ENCODE peak calls at places on chromosomes 1 and 21, in five cellular contexts. Z is AG10803, P is choroid plexus epithelial cell, B is natural killer cell, T is adrenal gland. C is an unnamed sample.

GRCh38 chr1:10796029-10796944 is at the start of gene CASZ1:
- DNase-seq in Z (peak; percentile 89), T (peak; percentile 83), B (no peak), P (peak; percentile 84), C (no peak)

GRCh38 chr1:157965584-157965983 is 27.9 kb upstream of the KIRREL1 start:
- DNase-seq in B (no peak), T (no peak), Z (no peak), P (no peak), C (no peak)

GRCh38 chr1:18836654-18837053 is 22.8 kb downstream of the TAS1R2 start:
- DNase-seq in T (no peak), Z (no peak), B (no peak), P (peak; percentile 4), C (no peak)

GRCh38 chr1:67433830-67434229 is 3.6 kb upstream of the SERBP1 start:
- DNase-seq in T (no peak), Z (no peak), B (no peak), P (no peak), C (no peak)

GRCh38 chr21:44952929-44953627 is 13.2 kb downstream of the SLX9 start:
- DNase-seq in B (no peak), Z (no peak), T (no peak), P (no peak), C (no peak)

GRCh38 chr1:35174225-35174540 is 18.8 kb downstream of the SFPQ start:
- DNase-seq in T (no peak), B (no peak), Z (no peak), P (no peak), C (no peak)

GRCh38 chr1:92728687-92729086 is 56.2 kb downstream of the EVI5 start:
- DNase-seq in Z (peak; percentile 27), T (no peak), B (no peak), P (no peak), C (no peak)

GRCh38 chr1:111015222-111015621 is 51.5 kb upstream of the LRIF1 start:
- DNase-seq in Z (no peak), P (no peak), B (no peak), T (no peak), C (no peak)

GRCh38 chr1:17244826-17245740 is 3.8 kb upstream of the PADI3 start:
- DNase-seq in Z (no peak), T (no peak), P (no peak), B (no peak), C (no peak)

GRCh38 chr1:59743324-59744108 is 71.2 kb upstream of the HOOK1 start:
- DNase-seq in P (peak; percentile 39), Z (no peak), T (no peak), B (no peak), C (no peak)

GRCh38 chr1:30879126-30879786 is 29.3 kb downstream of the SDC3 start:
- DNase-seq in B (no peak), Z (no peak), P (no peak), T (no peak), C (no peak)

GRCh38 chr1:220798338-220798737 is 11.6 kb downstream of the MTARC1 start:
- DNase-seq in B (no peak), T (no peak), P (no peak), Z (no peak), C (no peak)

GRCh38 chr1:180953291-180953747 is 40.6 kb downstream of the KIAA1614 start:
- DNase-seq in P (no peak), B (no peak), T (no peak), Z (no peak), C (no peak)

GRCh38 chr1:211579434-211580302 is 707 bp upstream of the SLC30A1 start:
- DNase-seq in T (peak; percentile 84), P (no peak), B (no peak), Z (peak; percentile 50), C (no peak)

GRCh38 chr1:201702936-201703335 is 126.0 kb upstream of the IPO9 start:
- DNase-seq in B (no peak), P (peak; percentile 51), T (no peak), Z (peak; percentile 48), C (no peak)

GRCh38 chr1:87410771-87411170 is 82.1 kb downstream of the LMO4 start:
- DNase-seq in B (no peak), P (no peak), Z (peak; percentile 22), T (peak; percentile 12), C (no peak)

GRCh38 chr1:11383553-11384169 is 95.3 kb upstream of the DISP3 start:
- DNase-seq in T (no peak), P (no peak), B (no peak), Z (no peak), C (no peak)

GRCh38 chr1:67214420-67215174 is 48.3 kb downstream of the IL23R start:
- DNase-seq in P (peak; percentile 62), T (peak; percentile 39), B (peak; percentile 22), Z (peak; percentile 21), C (no peak)

GRCh38 chr1:92291372-92291999 is 7.3 kb downstream of the GLMN start:
- DNase-seq in P (peak; percentile 88), T (no peak), B (no peak), Z (peak; percentile 66), C (no peak)

GRCh38 chr1:100921110-100921706 is 25.3 kb downstream of the SLC30A7 start:
- DNase-seq in T (no peak), Z (peak; percentile 57), B (no peak), P (peak; percentile 79), C (no peak)

GRCh38 chr1:215824245-215824644 is 257.1 kb downstream of the KCTD3 start:
- DNase-seq in B (no peak), T (no peak), P (peak; percentile 28), Z (no peak), C (no peak)
- TF ChIP-seq CTCF in B (no peak), T (no peak), P (peak; percentile 63), Z (peak; percentile 51), C (no peak)

DNA sequence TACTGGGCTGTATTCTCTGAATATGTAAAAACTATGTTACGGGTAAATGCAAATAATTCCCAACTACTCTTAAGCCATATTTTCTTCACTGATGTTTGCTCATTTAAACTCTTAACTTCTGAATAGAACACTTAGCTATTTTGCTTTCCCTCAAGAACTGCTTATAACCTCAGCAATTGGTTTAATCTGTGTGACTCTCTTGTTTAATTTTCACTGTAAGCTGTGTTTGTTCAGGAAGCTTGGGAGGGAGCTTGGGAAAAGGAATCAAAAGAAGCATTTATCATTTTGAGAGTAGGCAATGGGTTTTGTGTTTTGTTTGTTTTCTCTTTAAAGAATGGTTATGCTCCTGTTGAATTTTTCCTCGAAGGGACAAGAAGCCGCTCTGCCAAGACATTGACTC is 24.4 kb downstream of the GNPAT start:
- DNase-seq in P (no peak), T (no peak), Z (no peak), B (no peak), C (no peak)
- TF ChIP-seq CTCF in P (no peak), T (no peak), Z (no peak), B (no peak), C (no peak)

GRCh38 chr21:28738882-28739281 is 253.8 kb downstream of the LTN1 start:
- DNase-seq in P (no peak), T (no peak), Z (no peak), B (no peak), C (no peak)

GRCh38 chr21:28746166-28746565 is 246.5 kb downstream of the LTN1 start:
- DNase-seq in P (no peak), T (no peak), B (no peak), Z (no peak), C (no peak)

GRCh38 chr21:28745131-28746055 is 247.3 kb downstream of the LTN1 start:
- DNase-seq in P (peak; percentile 96), T (peak; percentile 72), B (peak; percentile 51), Z (peak; percentile 93), C (peak; percentile 57)

GRCh38 chr21:28743723-28744122 is 249.0 kb downstream of the LTN1 start:
- DNase-seq in B (no peak), Z (no peak), P (no peak), T (no peak), C (no peak)

GRCh38 chr21:28742527-28742926 is 250.2 kb downstream of the LTN1 start:
- DNase-seq in B (no peak), T (no peak), P (peak; percentile 60), Z (peak; percentile 77), C (no peak)
- TF ChIP-seq CTCF in B (no peak), T (no peak), P (peak; percentile 24), Z (peak; percentile 68), C (no peak)

GRCh38 chr1:192550922-192551534 is 24.5 kb upstream of the RGS1 start:
- DNase-seq in P (peak; percentile 91), T (no peak), B (no peak), Z (peak; percentile 76), C (no peak)

GRCh38 chr1:192546596-192547199 is 28.9 kb upstream of the RGS1 start:
- DNase-seq in T (no peak), Z (no peak), P (peak; percentile 77), B (no peak), C (no peak)

GRCh38 chr1:192544983-192545393 is 30.6 kb upstream of the RGS1 start:
- DNase-seq in Z (peak; percentile 77), P (peak; percentile 93), T (no peak), B (no peak), C (no peak)

GRCh38 chr1:192543445-192543844 is 32.1 kb upstream of the RGS1 start:
- DNase-seq in T (no peak), Z (no peak), P (no peak), B (no peak), C (no peak)

DNA sequence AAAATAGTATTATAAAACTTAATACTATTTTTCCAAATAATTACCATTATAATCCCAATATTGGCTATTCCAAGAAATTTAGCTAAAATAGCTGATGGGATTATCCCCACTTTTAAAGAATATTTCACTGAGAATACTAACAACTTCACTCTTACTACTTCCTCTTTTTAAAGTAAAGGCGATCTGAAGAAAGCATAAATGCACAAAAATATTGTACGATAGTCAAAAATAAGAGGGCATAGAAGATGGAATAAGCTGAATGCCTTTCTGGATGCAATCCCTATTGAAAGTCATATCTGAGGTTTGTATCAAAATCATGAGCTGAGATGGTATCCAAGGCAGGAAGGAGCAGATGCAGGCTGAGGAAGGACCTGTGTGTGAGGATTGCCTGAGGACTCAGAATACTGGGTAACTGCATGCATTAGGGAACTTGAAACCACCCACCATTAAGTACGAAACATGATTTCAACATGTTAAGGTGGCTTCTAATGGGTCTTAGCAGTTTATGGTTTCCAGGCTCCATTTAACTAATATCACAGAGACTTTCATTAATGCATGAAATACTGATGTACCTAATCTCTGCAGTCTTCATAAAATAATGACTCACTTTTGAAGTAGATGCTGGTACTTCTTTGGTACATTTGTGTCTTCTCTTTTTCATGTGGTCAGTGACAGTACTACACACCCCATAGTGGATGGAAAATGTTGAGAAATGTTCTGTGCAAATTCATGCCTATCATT is 29.6 kb upstream of the RGS1 start:
- DNase-seq in Z (no peak), P (peak; percentile 58), T (no peak), B (no peak), C (no peak)
- TF ChIP-seq CTCF in Z (no peak), P (peak; percentile 17), T (peak; percentile 11), B (no peak), C (peak; percentile 52)

GRCh38 chr1:53557369-53557768 is 98.2 kb downstream of the DMRTB1 start:
- DNase-seq in T (no peak), P (no peak), Z (no peak), B (no peak), C (peak; percentile 27)

GRCh38 chr1:53559391-53559815 is 100.2 kb downstream of the DMRTB1 start:
- DNase-seq in B (peak; percentile 11), T (no peak), P (no peak), Z (no peak), C (peak; percentile 28)

GRCh38 chr1:53557830-53558784 is 98.9 kb downstream of the DMRTB1 start:
- DNase-seq in T (no peak), Z (no peak), B (no peak), P (no peak), C (peak; percentile 26)

GRCh38 chr1:53559854-53560571 is 100.8 kb downstream of the DMRTB1 start:
- DNase-seq in Z (no peak), P (no peak), T (no peak), B (peak; percentile 7), C (peak; percentile 9)

GRCh38 chr1:53558916-53559315 is 99.7 kb downstream of the DMRTB1 start:
- DNase-seq in B (no peak), P (no peak), T (no peak), Z (no peak), C (peak; percentile 19)
- TF ChIP-seq CTCF in B (no peak), P (no peak), T (no peak), Z (no peak), C (no peak)